ENCODE peak calls at places on chromosomes 3 and 15, in four cellular contexts. K, Y, J and Z are unnamed samples. For H3K27me3, the result is how much of the 10 kb centered on the place peaks cover.

GRCh38 chr3:128911911-128912310 is 32.5 kb downstream of the ACAD9 start:
- DNase-seq in Y (no peak), J (no peak), K (no peak), Z (no peak)

GRCh38 chr15:90351479-90352108 is 490 bp upstream of the ZNF774 start:
- DNase-seq in K (no peak), J (no peak), Y (no peak), Z (peak)

GRCh38 chr3:129608087-129608935 is 1.8 kb upstream of the PLXND1 start:
- DNase-seq in J (peak), Y (peak), K (peak), Z (no peak)

GRCh38 chr3:186828340-186828739 is 14.2 kb upstream of the ADIPOQ start:
- DNase-seq in K (no peak), J (no peak), Y (no peak), Z (no peak)

GRCh38 chr3:98148751-98149150 is 1.5 kb downstream of the OR5H14 start:
- DNase-seq in K (no peak), Y (no peak), J (no peak), Z (no peak)

GRCh38 chr3:67094769-67095168 is 96.7 kb downstream of the KBTBD8 start:
- DNase-seq in K (peak), J (no peak), Y (no peak), Z (no peak)

GRCh38 chr15:76678766-76679165 is 226.4 kb downstream of the SCAPER start:
- DNase-seq in J (no peak), K (peak), Y (no peak), Z (no peak)

GRCh38 chr3:187020376-187020775 is 90.0 kb downstream of the ST6GAL1 start:
- DNase-seq in Y (no peak), K (no peak), J (no peak), Z (no peak)

GRCh38 chr15:59722451-59722850 is 33.3 kb upstream of the BNIP2 start:
- DNase-seq in J (no peak), Y (no peak), K (no peak), Z (no peak)

GRCh38 chr3:40800343-40800742 is 275.6 kb downstream of the ZNF621 start:
- DNase-seq in K (no peak), J (peak), Y (no peak), Z (no peak)

GRCh38 chr3:187955076-187955952 is 198.6 kb upstream of the LPP start:
- DNase-seq in K (no peak), J (peak), Y (no peak), Z (no peak)

GRCh38 chr3:48026951-48027908 is 11.0 kb upstream of the MAP4 start:
- DNase-seq in Y (no peak), K (no peak), J (no peak), Z (no peak)

GRCh38 chr3:148604270-148605085 is 93.2 kb upstream of the AGTR1 start:
- DNase-seq in Y (no peak), K (no peak), J (peak), Z (no peak)

GRCh38 chr3:52379610-52380009 is 63.5 kb downstream of the DNAH1 start:
- DNase-seq in K (no peak), Y (no peak), J (no peak), Z (no peak)

GRCh38 chr15:96381463-96381862 is 51.0 kb downstream of the NR2F2 start:
- DNase-seq in J (no peak), Y (no peak), K (peak), Z (no peak)

GRCh38 chr15:85771276-85771675 is 23.4 kb downstream of the KLHL25 start:
- DNase-seq in K (no peak), J (no peak), Y (no peak), Z (no peak)

GRCh38 chr15:70867911-70868467 is 14.0 kb upstream of the LARP6 start:
- DNase-seq in K (no peak), Y (peak), J (no peak), Z (no peak)

GRCh38 chr3:98954242-98954641 is 52.7 kb upstream of the DCBLD2 start:
- DNase-seq in K (no peak), J (no peak), Y (no peak), Z (no peak)

GRCh38 chr15:40575113-40575512 is 6.0 kb downstream of the RPUSD2 start:
- DNase-seq in Y (no peak), K (no peak), J (no peak), Z (no peak)

DNA sequence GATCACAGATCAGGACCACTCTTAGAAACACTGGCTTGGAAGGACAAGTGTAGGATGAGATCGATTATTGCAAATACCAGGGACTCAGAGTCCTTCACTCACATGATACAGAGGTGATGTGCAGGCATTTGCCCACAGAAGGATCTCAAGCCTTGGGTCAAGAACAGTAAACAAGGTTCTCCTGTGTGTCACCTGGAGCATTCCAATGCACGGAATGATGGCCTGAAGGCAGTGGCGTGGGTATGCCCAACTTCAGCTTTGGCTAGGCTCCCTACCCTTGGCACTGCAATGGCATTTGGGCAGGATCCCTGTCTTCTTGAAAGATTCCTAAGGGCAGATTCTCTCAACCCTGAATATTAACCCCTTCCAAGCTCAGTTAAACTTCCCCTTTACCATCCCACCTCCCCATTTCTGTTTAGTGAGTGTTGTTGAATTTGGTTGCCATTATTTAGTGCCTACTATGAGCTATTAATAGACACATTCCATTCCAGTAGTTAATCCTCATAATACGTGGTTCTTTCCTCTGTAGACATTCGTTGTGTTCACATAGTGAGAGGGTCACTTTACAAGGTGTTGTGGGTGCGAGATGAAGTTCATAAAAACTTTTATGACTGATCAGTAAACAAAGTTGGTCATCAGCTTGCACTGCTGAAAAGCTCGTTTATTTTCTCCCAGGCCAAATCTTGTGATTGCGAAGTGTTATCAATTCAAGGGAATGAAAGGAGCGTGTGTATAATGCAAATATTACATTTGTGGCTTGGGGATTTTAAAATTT is 1.1 kb upstream of the LZTFL1 start:
- DNase-seq in Y (no peak), J (peak), K (no peak), Z (no peak)
- H3K27me3 ChIP-seq in Y (under half), J (under half), K (under half), Z (under half)

DNA sequence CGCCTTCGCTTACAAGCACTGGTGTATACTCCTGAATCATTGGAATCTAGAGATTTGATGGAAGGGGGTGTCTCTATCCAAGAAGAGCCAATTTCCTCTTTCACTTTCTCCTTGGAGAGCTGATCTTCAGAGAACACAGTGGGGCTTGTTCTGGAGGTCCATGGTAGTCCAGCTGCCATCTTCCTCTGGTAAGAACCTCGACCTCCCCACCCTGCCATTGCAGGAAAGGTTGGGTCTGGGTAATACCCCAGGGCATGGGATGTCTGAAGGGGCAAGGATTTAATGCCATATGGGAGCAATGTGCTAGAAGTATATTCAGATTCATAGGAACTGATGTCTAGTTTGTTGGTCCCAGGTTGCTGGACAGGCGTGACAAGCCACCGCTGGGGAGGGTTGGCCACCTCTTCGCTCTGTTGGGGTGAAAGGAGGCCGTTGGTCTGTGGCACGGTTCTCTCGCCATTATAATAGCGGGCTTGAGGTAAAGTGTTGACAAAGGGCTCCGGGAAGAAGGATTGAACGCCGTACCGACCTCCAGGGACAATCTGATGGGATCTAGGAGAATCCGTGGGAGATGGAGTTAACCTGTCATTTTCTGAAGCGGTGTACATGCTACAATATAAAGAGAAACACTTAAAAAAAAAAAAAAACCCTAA is 4.8 kb downstream of the EOMES start:
- DNase-seq in J (no peak), Y (no peak), K (no peak), Z (no peak)
- H3K27me3 ChIP-seq in J (under half), Y (half or more), K (half or more), Z (half or more)

DNA sequence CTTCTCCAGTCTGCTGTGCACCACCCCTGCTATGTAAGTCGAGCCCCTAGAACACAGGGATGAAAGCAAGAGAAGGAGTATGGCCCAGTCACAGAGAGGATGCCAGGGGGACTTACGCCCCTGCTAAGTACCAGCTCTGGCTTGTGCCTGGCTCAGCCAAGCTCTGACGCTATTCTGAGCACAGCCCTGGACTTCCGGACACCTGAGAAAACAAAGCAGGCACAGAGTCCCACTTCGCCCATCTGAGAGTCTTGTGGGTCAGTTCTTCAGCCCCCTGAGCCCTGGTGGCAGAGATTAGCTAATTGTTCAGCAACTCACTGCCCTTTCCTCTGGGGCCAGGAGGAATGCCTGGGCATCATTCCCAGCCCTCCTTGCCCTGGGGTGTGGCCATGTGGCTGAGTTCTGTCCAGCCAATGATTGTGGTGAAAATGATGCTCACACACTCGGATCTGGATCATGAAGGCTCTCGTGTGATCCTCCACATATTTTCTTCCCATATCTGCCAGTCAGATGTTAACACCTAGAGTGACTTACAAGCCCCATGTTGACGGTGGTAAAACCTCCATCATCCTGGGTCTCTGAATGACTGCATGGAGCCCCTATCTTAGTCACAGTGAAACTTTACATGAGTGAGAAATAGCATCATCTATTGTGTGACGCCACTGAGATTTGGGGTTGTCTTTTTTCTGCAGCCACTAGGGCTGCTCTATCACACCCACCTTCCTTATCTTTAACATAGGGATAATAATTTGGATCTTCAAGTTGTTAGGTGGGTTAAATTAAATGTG is 105.7 kb downstream of the TPRA1 start:
- DNase-seq in Y (peak), K (no peak), J (no peak), Z (no peak)
- H3K27me3 ChIP-seq in Y (under half), K (under half), J (under half), Z (under half)

GRCh38 chr3:194137314-194138097 is 1.6 kb downstream of the HES1 start:
- DNase-seq in Y (peak), J (peak), K (peak), Z (peak)
- H3K27me3 ChIP-seq in Y (under half), J (under half), K (under half), Z (under half)

DNA sequence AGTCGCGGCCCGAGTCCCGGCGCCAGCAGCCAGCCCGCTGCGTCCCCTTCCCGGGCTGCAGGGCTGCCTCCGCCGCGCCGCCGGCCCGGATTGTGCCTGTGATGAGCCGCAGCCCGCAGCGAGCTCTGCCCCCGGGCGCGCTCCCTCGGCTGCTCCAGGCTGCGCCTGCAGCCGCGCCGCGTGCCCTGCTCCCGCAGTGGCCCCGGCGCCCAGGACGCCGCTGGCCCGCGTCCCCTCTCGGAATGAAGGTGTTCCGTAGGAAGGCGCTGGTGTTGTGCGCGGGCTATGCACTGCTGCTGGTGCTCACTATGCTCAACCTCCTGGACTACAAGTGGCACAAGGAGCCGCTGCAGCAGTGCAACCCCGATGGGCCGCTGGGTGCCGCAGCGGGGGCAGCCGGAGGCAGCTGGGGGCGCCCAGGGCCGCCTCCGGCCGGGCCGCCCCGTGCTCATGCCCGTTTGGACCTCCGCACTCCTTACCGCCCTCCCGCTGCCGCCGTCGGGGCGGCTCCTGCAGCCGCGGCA is 1.2 kb downstream of the CHST2 start:
- DNase-seq in J (peak), K (peak), Y (peak), Z (peak)
- H3K27me3 ChIP-seq in J (under half), K (under half), Y (under half), Z (under half)

GRCh38 chr15:58538225-58538731 is 106.5 kb downstream of the LIPC start:
- DNase-seq in J (no peak), Y (no peak), K (no peak), Z (no peak)
- H3K27me3 ChIP-seq in J (under half), Y (under half), K (under half), Z (under half)